ENCODE peak calls at places on chromosomes 13 and 19, in eight cellular contexts. E, X, W, C, M, J, U and N are unnamed samples.

GRCh38 chr13:96089749-96090239 is at the start of gene HS6ST3:
- DNase-seq in E (no peak), X (no peak), W (no peak), C (no peak), M (no peak), J (no peak), U (peak; percentile 71), N (no peak)

GRCh38 chr13:39895254-39895653 is 239.8 kb downstream of the COG6 start:
- DNase-seq in E (no peak), X (no peak), W (no peak), C (no peak), M (no peak), J (no peak), U (no peak), N (no peak)

GRCh38 chr19:47247308-47247990 is 8.9 kb upstream of the CCDC9 start:
- DNase-seq in E (peak; percentile 89), X (peak; percentile 79), W (peak; percentile 90), C (no peak), M (peak; percentile 90), J (peak; percentile 56), U (peak; percentile 65), N (peak; percentile 83)

GRCh38 chr13:109665781-109666249 is 120.6 kb downstream of the IRS2 start:
- DNase-seq in E (no peak), X (no peak), W (no peak), C (no peak), M (no peak), J (no peak), U (no peak), N (no peak)

GRCh38 chr19:52522555-52522954 is 4.9 kb upstream of the ZNF808 start:
- DNase-seq in E (no peak), X (no peak), W (no peak), C (no peak), M (no peak), J (no peak), U (no peak), N (no peak)

GRCh38 chr19:50980203-50980602 is 3.5 kb downstream of the KLK7 start:
- DNase-seq in E (no peak), X (no peak), W (no peak), C (no peak), M (no peak), J (no peak), U (no peak), N (no peak)

GRCh38 chr13:68304287-68304893 is 1074.3 kb upstream of the PCDH9 start:
- DNase-seq in E (peak; percentile 0), X (peak; percentile 6), W (no peak), C (peak; percentile 1), M (no peak), J (no peak), U (peak; percentile 74), N (no peak)

GRCh38 chr13:105219636-105220035 is 1315.8 kb downstream of the EFNB2 start:
- DNase-seq in E (no peak), X (no peak), W (no peak), C (no peak), M (no peak), J (no peak), U (no peak), N (no peak)

GRCh38 chr13:36848228-36848982 is 29.4 kb downstream of the RFXAP start:
- DNase-seq in E (peak; percentile 3), X (peak; percentile 29), W (peak; percentile 34), C (no peak), M (no peak), J (no peak), U (no peak), N (no peak)

GRCh38 chr13:45219938-45220375 is 19.1 kb upstream of the KCTD4 start:
- DNase-seq in E (peak; percentile 28), X (no peak), W (no peak), C (peak; percentile 45), M (no peak), J (no peak), U (no peak), N (no peak)

GRCh38 chr19:41734585-41734984 is 20.7 kb upstream of the CEACAM6 start:
- DNase-seq in E (peak; percentile 25), X (no peak), W (no peak), C (no peak), M (no peak), J (no peak), U (no peak), N (no peak)

GRCh38 chr13:105518086-105518485 is 1017.4 kb downstream of the EFNB2 start:
- DNase-seq in E (no peak), X (no peak), W (no peak), C (no peak), M (no peak), J (no peak), U (no peak), N (no peak)

GRCh38 chr13:47484564-47484963 is 516.5 kb downstream of the SUCLA2 start:
- DNase-seq in E (no peak), X (no peak), W (no peak), C (peak; percentile 33), M (no peak), J (no peak), U (no peak), N (no peak)

GRCh38 chr19:49712397-49712859 is 21.5 kb downstream of the CPT1C start:
- DNase-seq in E (peak; percentile 43), X (peak; percentile 31), W (no peak), C (no peak), M (no peak), J (no peak), U (peak; percentile 94), N (no peak)

GRCh38 chr13:112779856-112780604 is 90.2 kb downstream of the ATP11A start:
- DNase-seq in E (no peak), X (no peak), W (no peak), C (no peak), M (no peak), J (no peak), U (no peak), N (no peak)

GRCh38 chr13:74111399-74111798 is 22.8 kb downstream of the KLF12 start:
- DNase-seq in E (no peak), X (no peak), W (no peak), C (no peak), M (no peak), J (no peak), U (no peak), N (no peak)

GRCh38 chr19:51598159-51598915 is 27.3 kb downstream of the ZNF175 start:
- DNase-seq in E (no peak), X (no peak), W (no peak), C (no peak), M (no peak), J (no peak), U (no peak), N (no peak)

GRCh38 chr19:35495107-35496064 is 5.1 kb upstream of the KRTDAP start:
- DNase-seq in E (peak; percentile 79), X (peak; percentile 77), W (peak; percentile 84), C (peak; percentile 29), M (peak; percentile 81), J (peak; percentile 66), U (peak; percentile 89), N (peak; percentile 46)

GRCh38 chr13:26872444-26873173 is 112.0 kb upstream of the GPR12 start:
- DNase-seq in E (peak; percentile 54), X (peak; percentile 62), W (peak; percentile 80), C (peak; percentile 5), M (peak; percentile 74), J (no peak), U (peak; percentile 75), N (peak; percentile 35)

GRCh38 chr13:99806671-99807070 is 164.9 kb downstream of the ZIC5 start:
- DNase-seq in E (no peak), X (no peak), W (no peak), C (no peak), M (no peak), J (no peak), U (no peak), N (no peak)

GRCh38 chr13:97460004-97460756 is 26.2 kb downstream of the RAP2A start:
- DNase-seq in E (no peak), X (peak; percentile 1), W (no peak), C (peak; percentile 49), M (no peak), J (no peak), U (no peak), N (no peak)

GRCh38 chr19:15671237-15671636 is 1.6 kb upstream of the CYP4F12 start:
- DNase-seq in E (no peak), X (no peak), W (no peak), C (no peak), M (no peak), J (no peak), U (no peak), N (no peak)

GRCh38 chr13:27921961-27922910 is 2.4 kb downstream of the PDX1 start:
- DNase-seq in E (no peak), X (no peak), W (no peak), C (no peak), M (no peak), J (no peak), U (no peak), N (no peak)

GRCh38 chr13:53200498-53201453 is 172.2 kb downstream of the OLFM4 start:
- DNase-seq in E (no peak), X (no peak), W (peak; percentile 13), C (no peak), M (no peak), J (no peak), U (no peak), N (no peak)

GRCh38 chr13:110921209-110921608 is 6.3 kb upstream of the ANKRD10 start:
- DNase-seq in E (no peak), X (no peak), W (peak; percentile 53), C (no peak), M (no peak), J (no peak), U (no peak), N (no peak)

GRCh38 chr13:50127017-50127725 is 111.9 kb downstream of the KCNRG start:
- DNase-seq in E (no peak), X (no peak), W (peak; percentile 72), C (no peak), M (no peak), J (peak; percentile 53), U (no peak), N (peak; percentile 40)

GRCh38 chr13:44815507-44816074 is 173.7 kb downstream of the NUFIP1 start:
- DNase-seq in E (peak; percentile 65), X (no peak), W (peak; percentile 39), C (peak; percentile 66), M (peak; percentile 51), J (no peak), U (no peak), N (no peak)

GRCh38 chr19:40165362-40165937 is 25.8 kb upstream of the MAP3K10 start:
- DNase-seq in E (peak; percentile 52), X (peak; percentile 65), W (peak; percentile 83), C (peak; percentile 15), M (peak; percentile 84), J (peak; percentile 21), U (peak; percentile 66), N (peak; percentile 53)

GRCh38 chr13:19596086-19596485 is 34.8 kb upstream of the TPTE2 start:
- DNase-seq in E (no peak), X (no peak), W (no peak), C (no peak), M (no peak), J (no peak), U (no peak), N (no peak)

GRCh38 chr19:58511353-58512208 is at the start of gene SLC27A5:
- DNase-seq in E (no peak), X (no peak), W (no peak), C (no peak), M (no peak), J (no peak), U (no peak), N (no peak)

GRCh38 chr19:30071871-30072270 is 129.8 kb downstream of the URI1 start:
- DNase-seq in E (no peak), X (no peak), W (no peak), C (no peak), M (no peak), J (no peak), U (no peak), N (no peak)